ENCODE peak calls at places on chromosome 2, in eight cellular contexts. R, D, F, L, O, G, X and I are unnamed samples.

GRCh38 chr2:129861666-129862288 is 117.7 kb upstream of the RAB6C start:
- DNase-seq in R (no peak), D (no peak), F (no peak), L (no peak), O (peak; percentile 23), G (no peak), X (no peak), I (no peak)

GRCh38 chr2:61816480-61817355 is 37.1 kb downstream of the FAM161A start:
- DNase-seq in R (no peak), D (no peak), F (no peak), L (no peak), O (no peak), G (no peak), X (no peak), I (no peak)

GRCh38 chr2:237539681-237540080 is 26.7 kb upstream of the PRLH start:
- DNase-seq in R (no peak), D (no peak), F (peak; percentile 31), L (no peak), O (no peak), G (no peak), X (no peak), I (no peak)

GRCh38 chr2:173957517-173957916 is 7.7 kb downstream of the SP3 start:
- DNase-seq in R (no peak), D (no peak), F (peak; percentile 26), L (no peak), O (no peak), G (no peak), X (no peak), I (peak; percentile 21)

GRCh38 chr2:73823916-73824523 is 4.7 kb upstream of the STAMBP start:
- DNase-seq in R (no peak), D (peak; percentile 59), F (peak; percentile 94), L (peak; percentile 81), O (peak; percentile 61), G (no peak), X (peak; percentile 82), I (peak; percentile 41)

GRCh38 chr2:78070693-78071092 is 548.5 kb upstream of the LRRTM4 start:
- DNase-seq in R (no peak), D (no peak), F (no peak), L (no peak), O (no peak), G (no peak), X (no peak), I (no peak)

GRCh38 chr2:132519566-132519965 is 103.0 kb downstream of the GPR39 start:
- DNase-seq in R (no peak), D (no peak), F (no peak), L (no peak), O (no peak), G (no peak), X (no peak), I (no peak)

GRCh38 chr2:15894459-15895144 is 45.7 kb upstream of the MYCN start:
- DNase-seq in R (no peak), D (no peak), F (no peak), L (no peak), O (no peak), G (no peak), X (no peak), I (no peak)

GRCh38 chr2:69594341-69594740 is 49.2 kb downstream of the AAK1 start:
- DNase-seq in R (no peak), D (no peak), F (peak; percentile 69), L (no peak), O (no peak), G (no peak), X (no peak), I (no peak)

DNA sequence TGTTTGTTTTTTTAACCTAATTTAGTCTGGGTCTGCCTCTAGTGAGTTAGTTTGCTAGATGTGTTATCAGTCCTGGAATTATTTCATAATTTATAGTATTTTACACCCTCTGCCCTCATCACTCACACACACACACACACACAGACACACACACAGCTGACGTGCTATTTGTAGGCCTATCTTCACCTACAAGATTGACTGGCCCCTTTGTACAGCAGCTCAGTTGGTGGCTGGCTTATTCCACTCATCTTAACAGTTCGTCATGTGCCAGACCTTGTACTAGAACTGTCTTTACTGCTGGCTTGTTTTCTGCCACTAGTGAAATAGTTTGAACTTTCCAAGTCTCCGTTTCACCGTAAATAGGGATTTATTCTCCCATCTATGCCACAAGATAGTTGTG is 21.3 kb downstream of the CENPO start:
- DNase-seq in R (no peak), D (no peak), F (no peak), L (no peak), O (no peak), G (no peak), X (no peak), I (no peak)
- H3K36me3 ChIP-seq in R (peaks cover 11% of the 10 kb centered on the region), D (peaks cover 4% of the 10 kb centered on the region), F (peaks cover 4% of the 10 kb centered on the region), L (peaks cover 2% of the 10 kb centered on the region), O (peaks cover 17% of the 10 kb centered on the region), G (no peaks in the 10 kb centered on the region), X (peaks cover 37% of the 10 kb centered on the region), I (peaks cover under 1% of the 10 kb centered on the region)

DNA sequence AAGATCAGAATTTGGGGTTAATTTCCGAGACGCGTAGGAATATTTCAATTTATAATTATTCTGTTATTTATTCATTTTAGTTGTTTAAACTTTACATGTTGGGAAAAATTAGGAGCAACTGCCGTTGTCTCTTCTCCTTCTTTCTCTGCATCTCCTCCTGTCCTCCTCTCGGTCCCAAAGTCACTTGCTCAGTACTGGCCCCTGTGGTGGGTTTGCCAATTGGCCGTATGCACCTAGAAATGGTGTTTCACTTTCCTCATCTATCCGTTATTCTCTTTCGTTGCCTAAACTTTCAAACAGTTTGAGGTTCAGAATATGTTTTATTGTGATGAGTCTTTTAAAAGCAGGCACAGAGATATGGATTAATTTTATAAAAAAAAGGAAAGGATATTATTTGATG is 517.9 kb downstream of the PLCL1 start:
- DNase-seq in R (no peak), D (no peak), F (no peak), L (no peak), O (peak; percentile 35), G (no peak), X (no peak), I (no peak)
- TF ChIP-seq CTCF in R (no peak), D (peak; percentile 62), F (peak; percentile 39), L (peak; percentile 24), O (peak; percentile 61), G (no peak), X (peak; percentile 30), I (peak; percentile 22)

GRCh38 chr2:96830064-96830562 is 13.7 kb downstream of the ANKRD23 start:
- DNase-seq in R (no peak), D (no peak), F (no peak), L (no peak), O (no peak), G (no peak), X (no peak), I (no peak)
- H3K36me3 ChIP-seq in R (peaks cover 15% of the 10 kb centered on the region), D (no peaks in the 10 kb centered on the region), F (peaks cover 11% of the 10 kb centered on the region), L (peaks cover 36% of the 10 kb centered on the region), O (no peaks in the 10 kb centered on the region), G (no peaks in the 10 kb centered on the region), X (peaks cover 12% of the 10 kb centered on the region), I (peaks cover 21% of the 10 kb centered on the region)

GRCh38 chr2:122368576-122369243 is 613.3 kb downstream of the TSN start:
- DNase-seq in R (no peak), D (no peak), F (no peak), L (no peak), O (no peak), G (no peak), X (peak; percentile 8), I (no peak)
- TF ChIP-seq CTCF in R (no peak), D (peak; percentile 26), F (no peak), L (no peak), O (peak; percentile 41), G (no peak), X (no peak), I (no peak)

DNA sequence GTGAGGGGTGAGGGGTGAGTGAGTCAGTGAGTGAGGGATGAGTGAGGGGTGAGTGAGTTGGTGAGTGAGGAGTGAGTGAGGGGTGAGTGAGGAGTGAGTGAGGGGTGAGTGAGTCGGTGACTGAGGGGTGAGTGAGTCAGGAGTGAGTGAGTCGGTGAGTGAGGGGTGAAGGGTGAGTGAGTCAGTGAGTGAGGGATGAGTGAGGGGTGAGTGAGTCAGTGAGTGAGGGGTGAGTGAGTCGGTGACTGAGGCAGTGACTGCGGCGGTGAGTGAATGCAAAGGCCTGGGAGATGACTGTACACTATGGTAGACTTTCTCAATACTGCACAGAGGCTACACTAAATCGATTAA is 16.6 kb downstream of the THAP4 start:
- DNase-seq in R (no peak), D (peak; percentile 39), F (peak; percentile 43), L (no peak), O (no peak), G (no peak), X (peak; percentile 71), I (no peak)
- H3K36me3 ChIP-seq in R (peaks cover 13% of the 10 kb centered on the region), D (no peaks in the 10 kb centered on the region), F (peaks cover 4% of the 10 kb centered on the region), L (peaks cover 1% of the 10 kb centered on the region), O (no peaks in the 10 kb centered on the region), G (no peaks in the 10 kb centered on the region), X (peaks cover 12% of the 10 kb centered on the region), I (peaks cover 4% of the 10 kb centered on the region)

GRCh38 chr2:214075446-214075845 is 335.4 kb upstream of the VWC2L start:
- DNase-seq in R (no peak), D (peak; percentile 45), F (no peak), L (no peak), O (no peak), G (no peak), X (no peak), I (no peak)

GRCh38 chr2:214076527-214076926 is 334.3 kb upstream of the VWC2L start:
- DNase-seq in R (no peak), D (no peak), F (no peak), L (no peak), O (no peak), G (no peak), X (peak; percentile 80), I (peak; percentile 75)

GRCh38 chr2:214077727-214078126 is 333.1 kb upstream of the VWC2L start:
- DNase-seq in R (no peak), D (no peak), F (no peak), L (no peak), O (peak; percentile 22), G (no peak), X (no peak), I (no peak)

GRCh38 chr2:214079032-214079431 is 331.8 kb upstream of the VWC2L start:
- DNase-seq in R (no peak), D (no peak), F (no peak), L (no peak), O (no peak), G (no peak), X (peak; percentile 36), I (no peak)
- TF ChIP-seq CTCF in R (no peak), D (no peak), F (no peak), L (no peak), O (no peak), G (no peak), X (peak; percentile 55), I (no peak)